ENCODE peak calls at places on chromosomes 6 and 20, in six cellular contexts. L is IMR-90; I is body of pancreas; H is CD8-positive, alpha-beta memory T cell; P is bronchial epithelial cell; T is SK-N-SH. E is an unnamed sample.

GRCh38 chr6:49634811-49635159 is 1.9 kb downstream of the RHAG start:
- DNase-seq in H (no peak), I (no peak), T (no peak), L (no peak), P (no peak), E (no peak)

GRCh38 chr20:25499031-25499430 is 86.3 kb downstream of the NINL start:
- DNase-seq in I (no peak), T (no peak), P (no peak), H (no peak), L (no peak), E (no peak)

GRCh38 chr6:126041516-126042447 is 55.4 kb downstream of the TRMT11 start:
- DNase-seq in H (no peak), T (no peak), I (no peak), L (peak; percentile 62), P (no peak), E (no peak)

GRCh38 chr6:52662031-52662430 is 8.9 kb upstream of the TMEM14A start:
- DNase-seq in P (no peak), T (no peak), I (no peak), H (no peak), L (no peak), E (no peak)

GRCh38 chr20:55782861-55783260 is 222.5 kb downstream of the CBLN4 start:
- DNase-seq in L (no peak), H (no peak), T (peak; percentile 21), I (no peak), P (no peak), E (no peak)

GRCh38 chr6:20542927-20543602 is 8.8 kb downstream of the CDKAL1 start:
- DNase-seq in H (no peak), T (no peak), P (peak; percentile 100), I (no peak), L (peak; percentile 84), E (no peak)

GRCh38 chr6:33320315-33321181 is 3.0 kb upstream of the ZBTB22 start:
- DNase-seq in L (peak; percentile 96), H (no peak), I (peak; percentile 74), P (peak; percentile 88), T (no peak), E (peak; percentile 59)

GRCh38 chr20:59222239-59222981 is 58.8 kb downstream of the ZNF831 start:
- DNase-seq in T (peak; percentile 92), H (peak; percentile 68), L (peak; percentile 66), I (peak; percentile 85), P (peak; percentile 48), E (peak; percentile 84)

GRCh38 chr6:155510879-155511278 is 55.2 kb upstream of the NOX3 start:
- DNase-seq in I (no peak), T (no peak), H (no peak), P (no peak), L (peak; percentile 39), E (no peak)

GRCh38 chr6:110173506-110174132 is 5.9 kb downstream of the WASF1 start:
- DNase-seq in P (no peak), H (no peak), I (no peak), T (peak; percentile 22), L (peak; percentile 1), E (no peak)

GRCh38 chr20:3629893-3630292 is 33.3 kb downstream of the GFRA4 start:
- DNase-seq in L (no peak), I (no peak), H (no peak), T (no peak), P (no peak), E (no peak)

GRCh38 chr6:11803596-11803981 is 25.0 kb upstream of the ADTRP start:
- DNase-seq in H (no peak), T (no peak), P (peak; percentile 41), L (no peak), I (no peak), E (no peak)

GRCh38 chr6:39157511-39157910 is 42.5 kb upstream of the SAYSD1 start:
- DNase-seq in L (no peak), I (no peak), T (peak; percentile 47), P (no peak), H (no peak), E (no peak)

GRCh38 chr20:4234128-4234527 is 218.8 kb upstream of the RNF24 start:
- DNase-seq in H (no peak), P (peak; percentile 68), I (peak; percentile 48), T (no peak), L (peak; percentile 76), E (no peak)

GRCh38 chr20:57289401-57290177 is 23.1 kb upstream of the BMP7 start:
- DNase-seq in I (no peak), P (no peak), T (no peak), H (no peak), L (peak; percentile 9), E (no peak)

GRCh38 chr20:2470051-2470431 is 548 bp downstream of the SNRPB start:
- DNase-seq in T (peak; percentile 72), P (peak; percentile 50), I (peak; percentile 39), L (peak; percentile 55), H (peak; percentile 69), E (no peak)

GRCh38 chr6:10582774-10583508 is 61.8 kb downstream of the GCNT2 start:
- DNase-seq in I (peak; percentile 85), T (no peak), P (peak; percentile 84), L (no peak), H (no peak), E (peak; percentile 83)

GRCh38 chr20:17676942-17677341 is 5.1 kb downstream of the RRBP1 start:
- DNase-seq in P (no peak), L (peak; percentile 39), H (no peak), T (no peak), I (no peak), E (no peak)

GRCh38 chr20:2729791-2730190 is 37.2 kb downstream of the EBF4 start:
- DNase-seq in H (no peak), I (no peak), P (no peak), L (peak; percentile 6), T (peak; percentile 43), E (no peak)

GRCh38 chr6:18350271-18350670 is 36.9 kb upstream of the RNF144B start:
- DNase-seq in H (no peak), T (no peak), I (peak; percentile 26), L (no peak), P (peak; percentile 86), E (no peak)

GRCh38 chr6:30361661-30362060 is 16.7 kb downstream of the RPP21 start:
- DNase-seq in I (no peak), L (no peak), P (peak; percentile 13), T (no peak), H (no peak), E (no peak)

GRCh38 chr6:168109171-168109570 is 30.2 kb upstream of the FRMD1 start:
- DNase-seq in L (no peak), H (no peak), P (no peak), T (no peak), I (no peak), E (no peak)

GRCh38 chr6:147510949-147511590 is 2.6 kb downstream of the SAMD5 start:
- DNase-seq in T (no peak), H (no peak), L (no peak), P (peak; percentile 72), I (no peak), E (no peak)

DNA sequence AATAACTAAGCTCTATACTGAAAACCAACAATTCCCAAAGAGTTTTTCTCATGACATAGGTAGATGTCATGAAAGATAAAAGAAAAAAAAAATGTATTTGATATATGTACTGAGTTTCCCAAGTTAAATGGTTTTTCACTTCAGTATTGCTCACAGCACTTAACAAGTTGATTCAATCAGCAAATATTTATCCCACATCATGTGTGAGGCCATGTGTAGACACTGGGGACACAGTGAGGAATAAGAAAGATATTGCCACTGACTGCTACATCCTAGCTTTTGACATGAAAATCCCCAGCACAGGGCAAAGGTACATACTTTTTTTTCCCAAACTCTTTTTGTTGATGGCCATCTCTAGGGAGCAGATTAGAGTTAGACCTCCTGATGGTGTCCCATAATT is 25.3 kb downstream of the SPTLC3 start:
- DNase-seq in P (peak; percentile 33), H (no peak), T (no peak), I (no peak), L (no peak), E (no peak)
- H3K27me3 ChIP-seq in P (no peaks in the 10 kb centered on the region), H (no peaks in the 10 kb centered on the region), T (no peaks in the 10 kb centered on the region), I (no peaks in the 10 kb centered on the region), L (no peaks in the 10 kb centered on the region), E (no peaks in the 10 kb centered on the region)

DNA sequence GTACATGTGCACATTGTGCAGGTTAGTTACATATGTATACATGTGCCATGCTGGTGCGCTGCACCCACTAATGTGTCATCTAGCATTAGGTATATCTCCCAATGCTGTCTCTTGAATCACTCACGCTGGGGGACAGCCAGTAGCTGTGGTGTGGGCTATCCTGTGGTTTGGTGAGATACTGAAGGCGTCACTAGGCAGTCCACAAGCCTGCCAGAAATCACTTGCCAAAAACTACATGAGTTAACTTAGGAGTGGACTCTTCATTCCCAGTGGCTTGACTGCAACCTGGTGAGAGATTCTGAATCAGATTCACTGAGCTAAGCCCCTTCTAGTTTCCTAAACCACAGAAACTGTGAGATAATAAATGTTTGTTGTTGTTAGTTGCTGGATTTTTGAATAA is 191.3 kb downstream of the TSHZ2 start:
- DNase-seq in P (peak; percentile 35), I (no peak), H (no peak), T (no peak), L (peak; percentile 10), E (no peak)
- H3K27me3 ChIP-seq in P (no peaks in the 10 kb centered on the region), I (no peaks in the 10 kb centered on the region), H (no peaks in the 10 kb centered on the region), T (no peaks in the 10 kb centered on the region), L (no peaks in the 10 kb centered on the region), E (no peaks in the 10 kb centered on the region)

GRCh38 chr6:137434640-137435039 is 59.6 kb downstream of the OLIG3 start:
- DNase-seq in L (no peak), I (no peak), P (no peak), H (no peak), T (no peak), E (no peak)

GRCh38 chr6:137432054-137432545 is 62.1 kb downstream of the OLIG3 start:
- DNase-seq in L (no peak), P (no peak), I (no peak), T (no peak), H (no peak), E (no peak)

GRCh38 chr6:137427670-137428290 is 66.4 kb downstream of the OLIG3 start:
- DNase-seq in L (no peak), H (no peak), T (no peak), P (no peak), I (no peak), E (no peak)

GRCh38 chr6:137426007-137426689 is 68.0 kb downstream of the OLIG3 start:
- DNase-seq in I (no peak), T (no peak), P (no peak), H (no peak), L (no peak), E (no peak)

GRCh38 chr6:137430954-137431353 is 63.2 kb downstream of the OLIG3 start:
- DNase-seq in T (no peak), L (no peak), I (no peak), P (no peak), H (no peak), E (no peak)
- H3K27me3 ChIP-seq in T (no peaks in the 10 kb centered on the region), L (peaks cover 18% of the 10 kb centered on the region), I (no peaks in the 10 kb centered on the region), P (no peaks in the 10 kb centered on the region), H (no peaks in the 10 kb centered on the region), E (no peaks in the 10 kb centered on the region)

GRCh38 chr6:163753430-163753829 is 338.9 kb downstream of the QKI start:
- DNase-seq in I (no peak), L (no peak), P (no peak), H (no peak), T (no peak), E (no peak)

GRCh38 chr6:163757506-163757905 is 343.0 kb downstream of the QKI start:
- DNase-seq in P (no peak), H (no peak), T (no peak), L (no peak), I (no peak), E (no peak)

GRCh38 chr6:163754866-163755265 is 340.3 kb downstream of the QKI start:
- DNase-seq in T (no peak), H (no peak), I (no peak), L (no peak), P (no peak), E (no peak)

GRCh38 chr6:163759542-163759941 is 345.0 kb downstream of the QKI start:
- DNase-seq in T (no peak), I (no peak), P (peak; percentile 71), H (no peak), L (peak; percentile 59), E (no peak)

GRCh38 chr6:163756079-163756478 is 341.6 kb downstream of the QKI start:
- DNase-seq in T (no peak), I (no peak), P (peak; percentile 28), H (no peak), L (peak; percentile 21), E (no peak)
- H3K27me3 ChIP-seq in T (no peaks in the 10 kb centered on the region), I (no peaks in the 10 kb centered on the region), P (no peaks in the 10 kb centered on the region), H (no peaks in the 10 kb centered on the region), L (no peaks in the 10 kb centered on the region), E (no peaks in the 10 kb centered on the region)

E was measured in stomach.